ENCODE peak calls at places on chromosomes 11 and 22, in five cellular contexts. B is suprapubic skin, P is HCT116, O is lower leg skin, M is GM12878. K is an unnamed sample.

GRCh38 chr11:37459430-37459829 is 861.4 kb upstream of the RAG2 start:
- DNase-seq in B (no peak), P (no peak), O (no peak), M (no peak), K (no peak)

GRCh38 chr22:23841736-23842404 is 3.1 kb upstream of the DERL3 start:
- DNase-seq in B (no peak), P (no peak), O (no peak), M (no peak), K (no peak)

GRCh38 chr11:35235944-35236666 is 97.1 kb downstream of the CD44 start:
- DNase-seq in B (no peak), P (peak), O (no peak), M (no peak), K (no peak)

GRCh38 chr11:44788536-44789227 is 61.9 kb downstream of the TSPAN18 start:
- DNase-seq in B (no peak), P (no peak), O (no peak), M (no peak), K (no peak)

GRCh38 chr11:33044281-33044680 is 4.9 kb downstream of the TCP11L1 start:
- DNase-seq in B (no peak), P (no peak), O (peak), M (no peak), K (no peak)

GRCh38 chr11:35347921-35348331 is 71.4 kb downstream of the SLC1A2 start:
- DNase-seq in B (no peak), P (no peak), O (peak), M (no peak), K (no peak)

GRCh38 chr11:124748481-124749338 is 3.3 kb downstream of the VSIG2 start:
- DNase-seq in B (peak), P (no peak), O (no peak), M (no peak), K (no peak)

GRCh38 chr11:64585150-64585549 is 5.9 kb upstream of the SLC22A12 start:
- DNase-seq in B (no peak), P (no peak), O (no peak), M (no peak), K (no peak)

GRCh38 chr11:5600374-5600851 is 4.0 kb downstream of the TRIM6 start:
- DNase-seq in B (no peak), P (peak), O (peak), M (peak), K (peak)

GRCh38 chr11:130449996-130450419 is 1.6 kb downstream of the ADAMTS15 start:
- DNase-seq in B (peak), P (no peak), O (peak), M (no peak), K (no peak)

GRCh38 chr22:32473388-32473952 is 1.1 kb upstream of the FBXO7 start:
- DNase-seq in B (no peak), P (peak), O (no peak), M (peak), K (peak)

GRCh38 chr22:23370251-23370650 is 189.9 kb downstream of the BCR start:
- DNase-seq in B (no peak), P (no peak), O (no peak), M (no peak), K (no peak)

GRCh38 chr22:37608477-37609239 is at the start of gene GGA1:
- DNase-seq in B (peak), P (peak), O (peak), M (no peak), K (peak)

GRCh38 chr11:125701858-125702621 is 21.4 kb upstream of the ACRV1 start:
- DNase-seq in B (no peak), P (no peak), O (no peak), M (no peak), K (no peak)

GRCh38 chr22:17106785-17107546 is 14.2 kb downstream of the TMEM121B start:
- DNase-seq in B (no peak), P (no peak), O (no peak), M (no peak), K (no peak)

GRCh38 chr22:38353142-38353629 is 36.0 kb upstream of the CSNK1E start:
- DNase-seq in B (peak), P (peak), O (peak), M (no peak), K (peak)

GRCh38 chr11:80727315-80727714 is 1286.5 kb upstream of the TENM4 start:
- DNase-seq in B (no peak), P (no peak), O (no peak), M (peak), K (no peak)

GRCh38 chr11:109733245-109733644 is 311.3 kb downstream of the C11orf87 start:
- DNase-seq in B (no peak), P (no peak), O (no peak), M (no peak), K (no peak)

GRCh38 chr22:42327462-42328129 is 57.1 kb upstream of the TCF20 start:
- DNase-seq in B (no peak), P (no peak), O (no peak), M (no peak), K (no peak)

GRCh38 chr11:12693485-12694181 is 19.4 kb downstream of the TEAD1 start:
- DNase-seq in B (no peak), P (peak), O (peak), M (no peak), K (no peak)

GRCh38 chr22:47210112-47210657 is 447.7 kb downstream of the TBC1D22A start:
- DNase-seq in B (peak), P (no peak), O (no peak), M (no peak), K (no peak)

GRCh38 chr11:102283088-102283487 is 34.2 kb upstream of the BIRC3 start:
- DNase-seq in B (no peak), P (no peak), O (no peak), M (no peak), K (no peak)

GRCh38 chr22:29679316-29679715 is 40.5 kb upstream of the CABP7 start:
- DNase-seq in B (no peak), P (no peak), O (no peak), M (no peak), K (no peak)

GRCh38 chr11:112355726-112356125 is 95.1 kb upstream of the PLET1 start:
- DNase-seq in B (no peak), P (peak), O (no peak), M (no peak), K (no peak)

GRCh38 chr11:78929092-78929905 is 354.6 kb upstream of the NARS2 start:
- DNase-seq in B (no peak), P (no peak), O (no peak), M (no peak), K (no peak)

GRCh38 chr22:48315415-48316244 is 1512.0 kb downstream of the BRD1 start:
- DNase-seq in B (peak), P (no peak), O (no peak), M (no peak), K (no peak)

GRCh38 chr22:23121026-23121823 is 20.6 kb downstream of the RSPH14 start:
- DNase-seq in B (no peak), P (no peak), O (no peak), M (no peak), K (no peak)

GRCh38 chr22:40509401-40510134 is 127.0 kb downstream of the MRTFA start:
- DNase-seq in B (no peak), P (no peak), O (peak), M (no peak), K (no peak)

GRCh38 chr11:75471134-75471943 is 38.3 kb upstream of the KLHL35 start:
- DNase-seq in B (no peak), P (no peak), O (no peak), M (no peak), K (no peak)

GRCh38 chr11:78432956-78433355 is 15.3 kb upstream of the GAB2 start:
- DNase-seq in B (no peak), P (no peak), O (no peak), M (no peak), K (no peak)

GRCh38 chr11:65479184-65480145 is 19.4 kb upstream of the MALAT1 start:
- DNase-seq in B (peak), P (no peak), O (no peak), M (no peak), K (no peak)

GRCh38 chr11:76680517-76681425 is 10.2 kb upstream of the LRRC32 start:
- DNase-seq in B (no peak), P (peak), O (peak), M (no peak), K (peak)

GRCh38 chr22:30196141-30196866 is 50.3 kb downstream of the LIF start:
- DNase-seq in B (peak), P (peak), O (peak), M (peak), K (no peak)

DNA sequence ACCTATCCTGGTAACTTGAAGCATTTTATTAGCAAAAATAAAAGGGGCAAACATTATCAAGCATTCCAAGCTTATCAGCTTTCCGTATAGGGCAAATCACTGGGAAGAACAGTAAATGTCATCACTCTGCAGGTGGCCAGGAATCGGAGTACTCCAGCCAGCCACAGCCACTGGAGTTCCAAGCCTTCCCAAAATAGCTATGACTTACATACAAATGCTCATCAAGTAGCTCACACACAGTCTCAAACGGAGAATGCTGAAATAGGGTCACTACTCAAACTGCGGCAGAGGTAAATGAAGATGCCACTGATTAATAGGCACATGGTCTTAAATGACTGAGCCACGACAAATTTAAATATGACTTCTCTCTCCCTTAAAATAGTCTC is 2.1 kb downstream of the USP28 start:
- DNase-seq in B (no peak), P (no peak), O (no peak), M (no peak), K (no peak)
- TF ChIP-seq POLR2A in B (no peak), P (no peak), O (no peak), M (no peak), K (no peak)

DNA sequence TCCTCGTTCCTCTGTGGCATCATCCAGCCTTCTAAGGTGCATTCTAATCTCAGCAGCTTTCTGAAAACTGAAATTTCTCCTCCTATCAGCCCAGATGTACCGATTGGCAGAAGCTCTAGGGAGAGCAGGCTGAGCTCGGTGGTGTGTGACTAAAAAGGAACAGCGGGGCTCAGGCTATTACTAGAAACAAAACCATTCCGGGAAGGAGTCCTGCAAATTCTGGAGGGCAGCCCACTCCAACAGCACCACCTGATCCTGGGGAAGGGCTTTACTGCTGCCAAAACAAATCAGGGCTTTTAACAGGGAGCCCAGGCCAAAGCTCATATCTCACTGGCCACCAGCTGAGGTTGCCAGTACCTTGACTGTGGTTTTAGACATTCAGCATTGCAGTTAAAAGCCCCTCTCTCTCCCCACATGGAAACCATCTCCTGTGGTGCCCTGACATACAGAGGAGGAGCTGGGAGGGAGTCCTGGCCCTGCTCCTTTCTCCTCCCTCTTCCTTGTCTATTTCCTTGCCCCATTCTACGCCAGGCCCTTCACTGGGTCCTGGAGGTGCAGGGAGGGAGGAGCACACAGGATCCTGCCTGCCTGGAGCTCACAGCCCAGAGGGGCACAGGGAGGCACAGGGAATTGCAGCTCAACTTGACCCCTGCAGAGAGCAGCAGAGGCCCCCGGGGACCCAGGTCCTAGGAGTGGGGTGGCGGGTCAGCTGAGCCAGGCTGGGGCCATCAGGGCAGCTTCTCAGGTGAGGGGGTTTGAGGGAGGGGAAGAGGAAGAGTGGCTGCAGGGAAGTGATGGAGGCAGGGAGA is 889 bp downstream of the PLAAT4 start:
- DNase-seq in B (no peak), P (no peak), O (no peak), M (no peak), K (no peak)
- TF ChIP-seq POLR2A in B (no peak), P (no peak), O (no peak), M (no peak), K (no peak)

GRCh38 chr11:73779084-73779902 is 8.4 kb upstream of the MRPL48 start:
- DNase-seq in B (peak), P (peak), O (peak), M (peak), K (peak)
- TF ChIP-seq POLR2A in B (no peak), P (peak), O (no peak), M (peak), K (peak)

GRCh38 chr11:67505605-67506396 is 638 bp upstream of the PITPNM1 start:
- DNase-seq in B (peak), P (peak), O (peak), M (peak), K (peak)
- TF ChIP-seq POLR2A in B (no peak), P (no peak), O (no peak), M (peak), K (no peak)

GRCh38 chr22:50249382-50250248 is 1.4 kb downstream of the HDAC10 start:
- DNase-seq in B (no peak), P (no peak), O (no peak), M (no peak), K (no peak)

GRCh38 chr22:50250249-50250554 is 863 bp downstream of the HDAC10 start:
- DNase-seq in B (no peak), P (no peak), O (no peak), M (no peak), K (no peak)

GRCh38 chr22:50252081-50253045 is 1.3 kb upstream of the HDAC10 start:
- DNase-seq in B (peak), P (no peak), O (peak), M (no peak), K (peak)

GRCh38 chr22:50251472-50252054 is 498 bp upstream of the HDAC10 start:
- DNase-seq in B (no peak), P (no peak), O (no peak), M (no peak), K (no peak)

GRCh38 chr22:50250555-50251471 is at the start of gene HDAC10:
- DNase-seq in B (no peak), P (no peak), O (peak), M (peak), K (peak)
- TF ChIP-seq POLR2A in B (no peak), P (no peak), O (no peak), M (peak), K (peak)

DNA sequence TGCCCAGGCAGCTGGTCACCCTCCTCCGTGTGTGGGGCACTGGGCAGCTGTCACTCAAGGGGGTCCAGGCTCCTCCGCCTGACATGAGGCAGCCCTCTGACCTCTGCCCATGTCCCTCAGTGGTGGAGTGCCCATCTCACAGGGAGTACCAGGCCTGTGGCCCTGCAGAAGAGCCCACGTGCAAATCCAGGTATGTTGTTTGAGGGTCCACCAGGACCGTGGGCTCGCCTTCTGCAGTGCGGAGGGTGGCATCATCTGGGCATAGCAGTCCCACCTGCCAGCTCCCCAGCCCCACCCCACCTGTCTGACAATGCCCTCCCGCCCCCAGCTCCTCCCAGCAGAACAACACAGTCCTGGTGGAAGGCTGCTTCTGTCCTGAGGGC is 30.5 kb downstream of the MUC2 start:
- DNase-seq in B (no peak), P (no peak), O (no peak), M (no peak), K (no peak)
- TF ChIP-seq POLR2A in B (no peak), P (no peak), O (no peak), M (no peak), K (no peak)

DNA sequence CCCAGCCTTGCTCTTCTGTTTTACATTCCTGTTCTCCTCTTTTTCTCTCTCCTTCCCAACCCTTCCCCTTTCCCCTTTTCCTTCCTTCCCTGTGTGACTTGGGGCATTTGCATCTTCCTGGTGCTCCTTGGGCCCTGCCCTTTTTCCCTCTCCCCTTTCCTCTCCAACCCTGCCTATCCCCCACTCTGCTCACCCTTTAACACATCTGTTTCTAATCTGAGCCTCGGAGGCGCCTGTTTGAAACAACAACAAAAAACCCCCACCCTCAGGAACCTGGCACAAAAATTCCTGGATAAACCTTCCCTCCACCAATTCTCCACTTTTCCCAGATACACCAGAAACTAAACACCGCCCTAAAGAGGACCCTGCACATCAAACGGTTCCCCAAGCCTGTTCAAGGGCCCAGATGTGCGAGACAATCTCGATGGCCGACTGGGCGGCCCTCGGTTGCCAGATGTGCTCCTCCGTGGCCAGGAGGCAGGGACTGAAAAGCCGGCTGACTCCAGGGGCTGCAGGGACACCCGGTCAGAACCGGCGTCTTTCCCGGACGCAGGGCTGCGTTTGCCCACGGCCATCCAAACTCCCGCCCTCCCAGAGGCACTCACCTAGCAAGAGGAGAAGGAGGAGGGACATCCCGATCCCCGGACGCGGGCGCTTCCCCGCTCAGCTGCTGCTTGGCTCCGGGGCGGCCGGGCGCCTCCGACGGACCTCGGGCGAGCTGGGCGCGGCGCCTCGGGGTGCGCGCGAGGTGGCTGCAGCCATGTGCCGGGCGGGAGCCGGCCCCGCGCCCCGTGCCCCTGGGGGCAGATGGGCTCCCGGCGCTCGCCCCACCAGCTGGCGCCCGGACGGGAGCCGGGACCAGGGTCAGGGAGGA is 503 bp downstream of the CLMP start:
- DNase-seq in B (no peak), P (no peak), O (no peak), M (no peak), K (no peak)
- TF ChIP-seq POLR2A in B (no peak), P (no peak), O (no peak), M (no peak), K (no peak)

GRCh38 chr22:43669190-43669589 is 142.9 kb downstream of the EFCAB6 start:
- DNase-seq in B (no peak), P (no peak), O (no peak), M (no peak), K (no peak)
- TF ChIP-seq POLR2A in B (no peak), P (no peak), O (no peak), M (no peak), K (no peak)

GRCh38 chr11:95132956-95133355 is 43.3 kb downstream of the ENDOD1 start:
- DNase-seq in B (no peak), P (no peak), O (no peak), M (no peak), K (no peak)

GRCh38 chr11:95134491-95134890 is 44.8 kb downstream of the ENDOD1 start:
- DNase-seq in B (no peak), P (no peak), O (peak), M (no peak), K (no peak)

GRCh38 chr11:95128602-95129001 is 39.0 kb downstream of the ENDOD1 start:
- DNase-seq in B (no peak), P (no peak), O (no peak), M (no peak), K (no peak)
- TF ChIP-seq POLR2A in B (no peak), P (no peak), O (no peak), M (no peak), K (no peak)

DNA sequence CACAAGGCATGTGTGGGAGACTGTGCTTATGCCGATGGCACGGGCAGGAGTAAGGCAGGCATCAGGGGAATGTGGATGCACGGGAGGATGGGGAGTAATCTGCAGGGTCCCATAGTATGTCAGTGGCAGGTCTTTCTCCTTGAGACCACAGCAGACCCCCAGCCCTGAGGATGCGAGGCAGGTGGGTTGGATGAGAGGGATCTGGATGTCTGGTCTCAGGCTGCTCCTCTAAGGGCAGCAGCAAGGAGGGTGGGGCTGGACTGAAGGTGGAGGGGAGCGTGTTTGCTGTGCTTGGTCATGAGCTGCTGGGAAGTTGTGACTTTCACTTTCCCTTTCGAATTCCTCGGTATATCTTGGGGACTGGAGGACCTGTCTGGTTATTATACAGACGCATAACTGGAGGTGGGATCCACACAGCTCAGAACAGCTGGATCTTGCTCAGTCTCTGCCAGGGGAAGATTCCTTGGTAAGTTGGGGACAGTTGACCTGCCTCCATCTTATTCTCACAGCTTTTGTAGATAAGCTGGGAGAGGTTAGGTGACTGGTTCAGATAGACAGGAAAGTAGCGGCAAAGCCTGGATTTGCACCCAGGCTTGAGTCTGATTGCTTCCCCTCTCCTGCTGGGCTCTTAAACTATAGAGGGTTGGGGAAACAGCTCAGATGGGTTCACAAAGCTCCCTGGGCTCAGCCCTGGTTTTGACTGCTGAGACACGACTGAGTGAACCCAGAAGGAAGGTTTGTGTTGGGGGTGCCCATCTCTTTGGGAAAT is at the start of gene APOL1:
- DNase-seq in B (no peak), P (no peak), O (no peak), M (peak), K (no peak)
- TF ChIP-seq POLR2A in B (no peak), P (no peak), O (no peak), M (peak), K (no peak)

K was measured in GM12892.